ENCODE peak calls at places on chromosomes 1 and 21, in four cellular contexts. B is astrocyte of the cerebellum, H is mucosa of descending colon, E is GM06990. A is an unnamed sample.

GRCh38 chr1:230145505-230145899 is 78.5 kb downstream of the GALNT2 start:
- DNase-seq in B (no peak), H (no peak), E (no peak), A (no peak)

GRCh38 chr21:26028183-26028582 is 142.4 kb downstream of the APP start:
- DNase-seq in B (no peak), H (no peak), E (no peak), A (no peak)

GRCh38 chr1:236808005-236808404 is 12.9 kb downstream of the MTR start:
- DNase-seq in B (no peak), H (no peak), E (no peak), A (no peak)

GRCh38 chr21:37475186-37475868 is 108.8 kb downstream of the DYRK1A start:
- DNase-seq in B (no peak), H (no peak), E (no peak), A (no peak)

GRCh38 chr1:20617157-20617487 is 16.1 kb upstream of the PINK1 start:
- DNase-seq in B (no peak), H (no peak), E (no peak), A (no peak)

GRCh38 chr1:207719209-207719608 is 32.6 kb upstream of the CD46 start:
- DNase-seq in B (no peak), H (no peak), E (no peak), A (no peak)

GRCh38 chr1:44640178-44640865 is 34.0 kb downstream of the TMEM53 start:
- DNase-seq in B (no peak), H (no peak), E (no peak), A (no peak)

GRCh38 chr1:60581455-60582220 is 500.7 kb upstream of the NFIA start:
- DNase-seq in B (no peak), H (no peak), E (no peak), A (no peak)

GRCh38 chr1:89487972-89488371 is 36.7 kb upstream of the LRRC8B start:
- DNase-seq in B (no peak), H (no peak), E (no peak), A (no peak)

GRCh38 chr1:2787163-2787911 is 14.2 kb downstream of the TTC34 start:
- DNase-seq in B (no peak), H (no peak), E (peak), A (no peak)

GRCh38 chr1:222754386-222755139 is 17.6 kb downstream of the FAM177B start:
- DNase-seq in B (peak), H (peak), E (no peak), A (peak)

GRCh38 chr1:188055921-188056505 is 1227.3 kb downstream of the PLA2G4A start:
- DNase-seq in B (no peak), H (no peak), E (no peak), A (no peak)

GRCh38 chr1:157137773-157138219 is 399 bp downstream of the ETV3 start:
- DNase-seq in B (no peak), H (no peak), E (no peak), A (no peak)

GRCh38 chr1:202376247-202376646 is 27.7 kb downstream of the PPP1R12B start:
- DNase-seq in B (no peak), H (no peak), E (no peak), A (no peak)

GRCh38 chr1:25808481-25809244 is 8.7 kb downstream of the SELENON start:
- DNase-seq in B (no peak), H (no peak), E (no peak), A (no peak)

GRCh38 chr1:94044290-94044790 is 76.6 kb downstream of the ABCA4 start:
- DNase-seq in B (no peak), H (peak), E (no peak), A (no peak)

GRCh38 chr1:211174375-211174774 is 40.4 kb upstream of the KCNH1 start:
- DNase-seq in B (no peak), H (no peak), E (no peak), A (no peak)

GRCh38 chr21:35079181-35079580 is 30.1 kb upstream of the RUNX1 start:
- DNase-seq in B (no peak), H (no peak), E (no peak), A (no peak)

GRCh38 chr21:43590220-43590619 is 69.1 kb downstream of the HSF2BP start:
- DNase-seq in B (no peak), H (no peak), E (no peak), A (no peak)

GRCh38 chr1:108851567-108851966 is 5.3 kb downstream of the AKNAD1 start:
- DNase-seq in B (no peak), H (no peak), E (no peak), A (no peak)

GRCh38 chr1:67463298-67463960 is 33.2 kb upstream of the SERBP1 start:
- DNase-seq in B (no peak), H (no peak), E (no peak), A (no peak)

GRCh38 chr1:181184621-181185020 is 96.1 kb downstream of the IER5 start:
- DNase-seq in B (no peak), H (no peak), E (no peak), A (no peak)

GRCh38 chr1:207844374-207844773 is 66.6 kb downstream of the CD34 start:
- DNase-seq in B (no peak), H (no peak), E (no peak), A (no peak)

GRCh38 chr1:218829143-218829542 is 344.5 kb upstream of the LYPLAL1 start:
- DNase-seq in B (peak), H (no peak), E (no peak), A (no peak)

GRCh38 chr1:10904396-10905358 is 107.8 kb upstream of the TARDBP start:
- DNase-seq in B (no peak), H (no peak), E (no peak), A (no peak)

GRCh38 chr1:195550071-195550862 is 1058.0 kb downstream of the KCNT2 start:
- DNase-seq in B (no peak), H (no peak), E (no peak), A (no peak)

GRCh38 chr1:8373547-8374270 is 55.8 kb downstream of the SLC45A1 start:
- DNase-seq in B (peak), H (peak), E (no peak), A (peak)

GRCh38 chr1:48182441-48182840 is 40.1 kb upstream of the SLC5A9 start:
- DNase-seq in B (no peak), H (no peak), E (no peak), A (peak)

GRCh38 chr1:111983500-111983899 is 6.0 kb downstream of the KCND3 start:
- DNase-seq in B (no peak), H (no peak), E (no peak), A (no peak)

GRCh38 chr1:199742547-199742946 is 285.0 kb upstream of the NR5A2 start:
- DNase-seq in B (peak), H (no peak), E (no peak), A (peak)

GRCh38 chr21:44526096-44526997 is 13.6 kb downstream of the KRTAP10-1 start:
- DNase-seq in B (no peak), H (no peak), E (no peak), A (no peak)

GRCh38 chr21:28986677-28987076 is 6.0 kb downstream of the LTN1 start:
- DNase-seq in B (no peak), H (no peak), E (no peak), A (no peak)

GRCh38 chr1:223208164-223209075 is 65.4 kb upstream of the TLR5 start:
- DNase-seq in B (peak), H (no peak), E (no peak), A (no peak)

GRCh38 chr1:116508090-116508983 is 62.5 kb downstream of the CD58 start:
- DNase-seq in B (no peak), H (no peak), E (no peak), A (no peak)

GRCh38 chr1:156499194-156499702 is 1.3 kb downstream of the MEF2D start:
- DNase-seq in B (no peak), H (no peak), E (no peak), A (no peak)

GRCh38 chr1:27135920-27136551 is 18.9 kb downstream of the SLC9A1 start:
- DNase-seq in B (no peak), H (no peak), E (peak), A (no peak)

GRCh38 chr1:225577243-225577642 is 75.7 kb downstream of the ENAH start:
- DNase-seq in B (no peak), H (no peak), E (no peak), A (no peak)

DNA sequence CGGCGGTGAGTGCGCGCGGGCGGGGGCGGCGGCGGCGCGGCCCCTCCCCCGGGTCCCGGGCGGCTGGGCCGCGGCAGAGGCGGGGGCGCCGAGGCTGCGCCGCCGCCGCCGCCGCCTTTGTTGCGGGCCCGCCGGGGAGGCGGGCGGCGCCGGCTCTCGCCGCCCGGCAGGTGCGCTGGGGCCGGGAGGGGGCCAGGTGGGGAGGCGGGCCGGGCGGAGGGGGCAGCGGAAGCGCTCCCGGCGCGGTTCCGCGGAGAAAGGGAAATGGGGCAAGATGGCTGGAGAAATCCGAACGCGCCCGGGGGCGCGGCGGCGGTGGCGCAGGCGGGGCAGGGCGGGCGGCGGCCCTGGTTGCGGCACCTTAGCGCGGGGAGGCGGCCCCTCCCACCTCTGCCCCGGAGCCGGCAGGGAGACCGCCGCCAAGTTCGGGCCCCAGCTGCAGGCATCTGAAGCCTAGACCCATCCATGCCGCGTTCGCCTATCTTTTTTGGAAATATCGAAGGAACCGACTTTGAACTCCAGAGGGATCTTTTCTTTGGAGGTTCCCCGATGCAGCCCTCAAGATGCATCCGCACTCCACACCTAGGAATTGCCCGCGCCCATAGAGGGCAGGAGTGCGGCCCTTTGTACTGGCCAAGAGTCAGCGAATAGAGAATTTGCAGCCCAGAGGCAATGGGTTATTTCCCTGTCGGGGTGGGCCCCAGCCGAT is 479 bp downstream of the POGK start:
- DNase-seq in B (no peak), H (peak), E (peak), A (no peak)
- TF ChIP-seq CTCF in B (peak), H (no peak), E (peak), A (peak)

GRCh38 chr1:6984996-6985395 is 199.7 kb downstream of the CAMTA1 start:
- DNase-seq in B (no peak), H (no peak), E (no peak), A (no peak)

GRCh38 chr1:6982860-6983259 is 197.6 kb downstream of the CAMTA1 start:
- DNase-seq in B (no peak), H (no peak), E (no peak), A (no peak)

GRCh38 chr1:6986281-6986680 is 201.0 kb downstream of the CAMTA1 start:
- DNase-seq in B (no peak), H (no peak), E (no peak), A (no peak)

GRCh38 chr1:6985528-6986276 is 200.4 kb downstream of the CAMTA1 start:
- DNase-seq in B (no peak), H (no peak), E (no peak), A (no peak)

DNA sequence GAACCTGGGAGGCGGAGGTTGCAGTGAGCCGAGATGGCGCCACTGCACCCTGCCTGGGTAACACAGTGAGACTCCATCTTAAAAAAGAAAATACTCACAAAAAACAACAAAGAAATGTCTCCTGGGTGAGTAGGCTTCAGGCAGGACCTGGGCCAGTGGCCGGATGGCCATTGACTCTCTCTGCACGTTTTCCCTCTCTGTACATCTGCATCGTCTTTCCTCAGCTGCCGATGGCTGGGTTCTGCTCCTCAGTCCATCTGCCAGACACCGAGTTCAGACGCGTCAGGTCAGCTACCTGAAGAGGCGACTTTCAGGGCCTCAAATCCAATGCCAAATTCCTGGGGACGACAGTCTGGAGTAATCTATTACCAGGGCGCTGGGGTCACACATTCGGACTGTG is 199.3 kb downstream of the CAMTA1 start:
- DNase-seq in B (no peak), H (no peak), E (no peak), A (no peak)
- TF ChIP-seq CTCF in B (no peak), H (no peak), E (no peak), A (no peak)

DNA sequence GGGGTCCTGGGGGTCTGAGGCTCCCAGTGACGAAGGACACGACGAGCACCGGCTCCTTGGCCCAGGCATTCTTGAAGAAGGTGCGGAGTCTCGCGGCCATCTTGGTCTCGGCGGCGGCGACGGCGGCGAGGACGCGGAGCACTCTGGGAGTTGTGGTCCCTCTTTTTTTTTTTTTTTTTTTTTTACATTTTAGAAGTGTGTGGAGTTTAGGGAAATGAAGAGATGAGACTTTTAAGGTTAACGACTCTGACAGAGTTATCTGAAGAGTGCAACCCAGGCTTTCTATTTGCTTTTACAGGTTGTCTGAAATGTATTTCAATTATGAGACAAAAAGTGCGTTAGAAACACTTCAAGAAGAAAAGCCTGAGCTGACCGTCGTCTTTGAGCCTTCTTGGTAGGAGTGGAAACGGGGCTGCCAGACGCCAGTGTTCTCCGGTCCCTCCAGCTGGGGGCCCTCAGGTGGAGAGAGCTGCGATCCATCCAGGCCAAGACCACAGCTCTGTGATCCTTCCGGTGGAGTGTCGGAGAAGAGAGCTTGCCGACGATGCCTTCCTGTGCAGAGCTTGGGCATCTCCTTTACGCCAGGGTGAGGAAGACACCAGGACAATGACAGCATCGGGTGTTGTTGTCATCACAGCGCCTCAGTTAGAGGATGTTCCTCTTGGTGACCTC is 9.7 kb downstream of the OR2B11 start:
- DNase-seq in B (peak), H (peak), E (peak), A (peak)
- TF ChIP-seq CTCF in B (no peak), H (no peak), E (no peak), A (no peak)

DNA sequence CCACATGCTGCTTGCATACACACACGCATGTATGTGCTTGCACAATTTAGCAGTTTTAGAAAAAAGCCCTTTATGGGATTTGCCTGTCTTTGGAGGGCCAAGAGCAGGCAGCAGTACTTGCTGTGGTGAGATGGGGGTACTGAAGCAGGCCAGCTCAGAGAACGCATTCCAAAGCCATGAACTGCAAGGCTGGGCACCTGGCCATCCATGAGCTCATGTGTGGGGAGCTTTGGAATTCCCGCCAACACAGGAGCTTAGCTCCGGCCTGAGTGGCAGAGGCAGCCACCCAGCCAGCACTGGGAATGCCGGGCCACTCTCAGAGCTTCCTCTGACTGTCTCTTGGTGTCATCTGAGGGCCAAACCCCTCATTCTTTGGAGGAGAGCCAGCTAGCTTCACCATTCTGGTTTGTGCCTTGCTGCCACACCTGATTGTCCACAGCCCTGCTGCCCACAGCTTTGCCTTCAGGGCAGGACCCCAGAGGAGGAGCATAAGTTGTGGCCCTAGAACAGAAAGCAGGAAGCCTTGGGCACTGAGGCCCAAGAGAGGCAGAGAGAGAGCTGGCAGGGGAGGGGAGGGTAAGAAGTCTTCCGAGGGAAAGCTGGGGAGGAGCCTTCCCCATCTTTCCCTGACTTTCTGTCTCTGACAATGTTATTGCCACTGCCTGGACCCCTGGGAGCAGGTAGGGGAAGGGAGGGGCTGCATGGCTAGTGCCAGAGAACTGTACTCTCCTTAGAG is 92.1 kb upstream of the POU3F1 start:
- DNase-seq in B (peak), H (peak), E (no peak), A (peak)
- TF ChIP-seq CTCF in B (peak), H (no peak), E (no peak), A (peak)

GRCh38 chr1:28642847-28643635 is at the start of gene TAF12:
- DNase-seq in B (peak), H (peak), E (peak), A (peak)
- TF ChIP-seq CTCF in B (peak), H (peak), E (peak), A (peak)

GRCh38 chr1:42006093-42006492 is 87.4 kb upstream of the HIVEP3 start:
- DNase-seq in B (no peak), H (no peak), E (peak), A (no peak)

GRCh38 chr1:42004322-42004721 is 85.6 kb upstream of the HIVEP3 start:
- DNase-seq in B (no peak), H (no peak), E (no peak), A (no peak)

GRCh38 chr1:42003433-42003832 is 84.7 kb upstream of the HIVEP3 start:
- DNase-seq in B (no peak), H (peak), E (no peak), A (no peak)

GRCh38 chr1:42005530-42005929 is 86.8 kb upstream of the HIVEP3 start:
- DNase-seq in B (no peak), H (no peak), E (no peak), A (no peak)

DNA sequence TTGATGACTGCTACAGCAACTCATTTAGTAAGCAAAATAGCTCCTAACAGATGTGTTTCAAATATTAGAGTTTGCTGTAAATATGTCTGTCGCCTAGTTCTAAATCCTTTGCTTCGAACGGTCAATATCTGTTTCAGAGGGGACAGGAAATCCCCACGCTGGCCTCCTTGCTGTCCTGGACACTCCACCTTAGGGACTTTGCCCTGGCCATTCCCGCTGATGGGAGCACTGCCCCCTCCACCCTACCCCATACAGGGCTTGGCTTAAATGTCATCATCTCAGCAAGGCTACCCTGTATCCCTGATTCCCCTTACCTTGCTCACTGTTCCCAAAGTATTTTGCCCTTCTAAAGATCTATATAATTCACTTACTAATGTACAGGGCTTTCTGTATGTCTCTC is 86.1 kb upstream of the HIVEP3 start:
- DNase-seq in B (no peak), H (no peak), E (no peak), A (no peak)
- TF ChIP-seq CTCF in B (no peak), H (no peak), E (no peak), A (no peak)

DNA sequence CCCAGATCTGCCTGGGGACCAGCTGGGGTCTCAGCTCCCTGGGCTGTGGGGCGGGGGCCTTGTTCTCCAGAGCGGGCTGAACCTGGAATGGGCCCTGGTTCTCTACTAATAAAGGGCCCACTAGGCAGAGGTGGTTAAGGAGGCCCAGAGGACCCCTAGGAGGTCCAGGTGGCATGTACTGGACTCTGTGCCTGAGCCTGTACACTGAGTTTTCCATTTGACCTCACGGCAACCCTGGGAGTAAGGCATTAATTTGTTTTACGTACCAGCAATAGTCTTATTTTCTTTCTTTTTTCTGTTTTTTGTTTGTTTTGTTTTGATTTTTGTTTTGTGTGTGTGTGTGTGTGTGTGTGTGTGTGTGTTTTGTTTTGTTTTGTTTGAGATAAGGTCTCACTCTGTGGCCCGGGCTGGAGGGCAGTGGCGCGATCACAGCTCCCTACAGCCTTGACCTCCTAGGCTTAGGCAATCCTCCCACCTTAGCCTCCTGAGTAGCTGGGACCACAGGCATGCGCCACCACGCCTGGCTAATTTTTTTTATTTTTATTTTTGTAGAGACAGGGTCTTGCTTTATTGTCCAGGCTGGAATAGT is 19.6 kb upstream of the FAM131C start:
- DNase-seq in B (no peak), H (no peak), E (no peak), A (no peak)
- TF ChIP-seq CTCF in B (no peak), H (no peak), E (no peak), A (no peak)